ENCODE peak calls at places on chromosomes 5 and 9, in four cellular contexts. One of them, this sample, is unnamed.
A peak's percentile ranks its signal among the peaks of the same experiment; 100 is the strongest.

GRCh38 chr9:106479679-106480078 is 383.3 kb upstream of the ZNF462 start:
- DNase-seq in neuronal stem cell: no peak
- DNase-seq in cardiac muscle cell: no peak
- DNase-seq in C1 segment of cervical spinal cord: no peak
- DNase-seq in this sample: no peak

GRCh38 chr9:88230612-88231011 is 92.3 kb upstream of the SPATA31C2 start:
- DNase-seq in cardiac muscle cell: no peak
- DNase-seq in C1 segment of cervical spinal cord: no peak
- DNase-seq in neuronal stem cell: no peak
- DNase-seq in this sample: no peak

GRCh38 chr9:5578698-5579085 is 50.2 kb upstream of the RIC1 start:
- DNase-seq in neuronal stem cell: no peak
- DNase-seq in cardiac muscle cell: no peak
- DNase-seq in C1 segment of cervical spinal cord: no peak
- DNase-seq in this sample: no peak

GRCh38 chr5:181188700-181189362 is 16.2 kb downstream of the TRIM7 start:
- DNase-seq in neuronal stem cell: peak; percentile 90
- DNase-seq in C1 segment of cervical spinal cord: no peak
- DNase-seq in cardiac muscle cell: peak; percentile 68
- DNase-seq in this sample: peak; percentile 67

GRCh38 chr9:137756045-137756744 is 121.4 kb upstream of the CACNA1B start:
- DNase-seq in neuronal stem cell: no peak
- DNase-seq in C1 segment of cervical spinal cord: no peak
- DNase-seq in cardiac muscle cell: no peak
- DNase-seq in this sample: no peak

GRCh38 chr9:81083062-81083461 is 606.3 kb downstream of the TLE1 start:
- DNase-seq in cardiac muscle cell: peak; percentile 37
- DNase-seq in neuronal stem cell: peak; percentile 4
- DNase-seq in C1 segment of cervical spinal cord: no peak
- DNase-seq in this sample: no peak

GRCh38 chr5:82296929-82297328 is 18.8 kb upstream of the RPS23 start:
- DNase-seq in neuronal stem cell: no peak
- DNase-seq in C1 segment of cervical spinal cord: no peak
- DNase-seq in cardiac muscle cell: no peak
- DNase-seq in this sample: no peak

GRCh38 chr9:116141864-116142561 is 11.6 kb upstream of the PAPPA start:
- DNase-seq in neuronal stem cell: no peak
- DNase-seq in cardiac muscle cell: no peak
- DNase-seq in C1 segment of cervical spinal cord: no peak
- DNase-seq in this sample: no peak

GRCh38 chr9:116342071-116342470 is 188.5 kb downstream of the PAPPA start:
- DNase-seq in C1 segment of cervical spinal cord: no peak
- DNase-seq in cardiac muscle cell: no peak
- DNase-seq in neuronal stem cell: no peak
- DNase-seq in this sample: no peak

GRCh38 chr5:114192108-114192507 is 169.8 kb upstream of the KCNN2 start:
- DNase-seq in C1 segment of cervical spinal cord: no peak
- DNase-seq in neuronal stem cell: no peak
- DNase-seq in cardiac muscle cell: no peak
- DNase-seq in this sample: no peak

GRCh38 chr5:180026320-180026719 is 45.2 kb downstream of the RNF130 start:
- DNase-seq in neuronal stem cell: no peak
- DNase-seq in cardiac muscle cell: peak; percentile 56
- DNase-seq in C1 segment of cervical spinal cord: no peak
- DNase-seq in this sample: no peak

GRCh38 chr9:81588148-81588874 is 101.0 kb downstream of the TLE1 start:
- DNase-seq in cardiac muscle cell: no peak
- DNase-seq in C1 segment of cervical spinal cord: no peak
- DNase-seq in neuronal stem cell: no peak
- DNase-seq in this sample: no peak

GRCh38 chr9:20559236-20559896 is 62.9 kb downstream of the MLLT3 start:
- DNase-seq in C1 segment of cervical spinal cord: no peak
- DNase-seq in neuronal stem cell: no peak
- DNase-seq in cardiac muscle cell: no peak
- DNase-seq in this sample: no peak

GRCh38 chr5:168254013-168254693 is 37.3 kb upstream of the WWC1 start:
- DNase-seq in C1 segment of cervical spinal cord: no peak
- DNase-seq in neuronal stem cell: no peak
- DNase-seq in cardiac muscle cell: no peak
- DNase-seq in this sample: no peak

GRCh38 chr5:154513669-154514084 is 35.6 kb upstream of the HAND1 start:
- DNase-seq in cardiac muscle cell: no peak
- DNase-seq in C1 segment of cervical spinal cord: no peak
- DNase-seq in neuronal stem cell: no peak
- DNase-seq in this sample: no peak

GRCh38 chr9:1837453-1838084 is 177.6 kb upstream of the SMARCA2 start:
- DNase-seq in neuronal stem cell: peak; percentile 51
- DNase-seq in C1 segment of cervical spinal cord: no peak
- DNase-seq in cardiac muscle cell: peak; percentile 17
- DNase-seq in this sample: no peak

GRCh38 chr9:25322138-25322537 is 356.1 kb downstream of the TUSC1 start:
- DNase-seq in C1 segment of cervical spinal cord: no peak
- DNase-seq in neuronal stem cell: no peak
- DNase-seq in cardiac muscle cell: no peak
- DNase-seq in this sample: no peak

GRCh38 chr5:34895641-34896419 is 19.5 kb downstream of the RAD1 start:
- DNase-seq in C1 segment of cervical spinal cord: no peak
- DNase-seq in neuronal stem cell: no peak
- DNase-seq in cardiac muscle cell: no peak
- DNase-seq in this sample: no peak

GRCh38 chr9:33164138-33164809 is 2.9 kb downstream of the B4GALT1 start:
- DNase-seq in C1 segment of cervical spinal cord: no peak
- DNase-seq in cardiac muscle cell: peak; percentile 66
- DNase-seq in neuronal stem cell: no peak
- DNase-seq in this sample: peak; percentile 35

GRCh38 chr5:111225926-111226325 is 1.7 kb downstream of the CAMK4 start:
- DNase-seq in neuronal stem cell: no peak
- DNase-seq in cardiac muscle cell: no peak
- DNase-seq in C1 segment of cervical spinal cord: no peak
- DNase-seq in this sample: no peak

GRCh38 chr9:96417051-96417586 is 1.1 kb downstream of the ZNF367 start:
- DNase-seq in cardiac muscle cell: peak; percentile 85
- DNase-seq in C1 segment of cervical spinal cord: peak; percentile 90
- DNase-seq in neuronal stem cell: peak; percentile 81
- DNase-seq in this sample: peak; percentile 92

GRCh38 chr5:175654807-175655206 is 3.1 kb upstream of the HRH2 start:
- DNase-seq in cardiac muscle cell: no peak
- DNase-seq in neuronal stem cell: no peak
- DNase-seq in C1 segment of cervical spinal cord: no peak
- DNase-seq in this sample: no peak

This sample was measured in ovary.